ENCODE peak calls at places on chromosomes 7 and 10, in nine cellular contexts. O is epithelial cell of proximal tubule, W is brain microvascular endothelial cell, T is B cell, X is neural progenitor cell, H is WERI-Rb-1, C is cardiac fibroblast, Y is fibroblast of pulmonary artery, V is NB4. G is an unnamed sample.
A peak's percentile ranks its signal among the peaks of the same experiment; 100 is the strongest.

GRCh38 chr7:7793921-7794320 is 75.5 kb upstream of the RPA3 start:
- DNase-seq in O (no peak), W (no peak), T (no peak), X (no peak), H (no peak), C (no peak), Y (no peak), V (no peak), G (no peak)

GRCh38 chr7:3673524-3673923 is 372.5 kb downstream of the SDK1 start:
- DNase-seq in O (no peak), W (peak; percentile 12), T (peak; percentile 26), X (peak; percentile 72), H (peak; percentile 37), C (peak; percentile 46), Y (peak; percentile 35), V (peak; percentile 50), G (peak; percentile 66)

GRCh38 chr10:98383869-98384268 is 31.1 kb downstream of the PYROXD2 start:
- DNase-seq in O (no peak), W (no peak), T (no peak), X (no peak), H (no peak), C (no peak), Y (no peak), V (no peak), G (no peak)

GRCh38 chr7:155263522-155264197 is 34.0 kb upstream of the INSIG1 start:
- DNase-seq in O (no peak), W (no peak), T (no peak), X (no peak), H (peak; percentile 48), C (no peak), Y (no peak), V (peak; percentile 27), G (no peak)

GRCh38 chr7:145036592-145037386 is 200.9 kb upstream of the TPK1 start:
- DNase-seq in O (peak; percentile 10), W (peak; percentile 36), T (peak; percentile 58), X (peak; percentile 74), H (peak; percentile 41), C (peak; percentile 69), Y (peak; percentile 64), V (peak; percentile 72), G (peak; percentile 52)

GRCh38 chr10:617471-617870 is 72.0 kb downstream of the DIP2C start:
- DNase-seq in O (no peak), W (no peak), T (no peak), X (no peak), H (no peak), C (no peak), Y (no peak), V (no peak), G (no peak)

GRCh38 chr10:103605359-103606156 is 112.1 kb downstream of the NEURL1 start:
- DNase-seq in O (no peak), W (peak; percentile 60), T (peak; percentile 47), X (peak; percentile 30), H (peak; percentile 70), C (peak; percentile 84), Y (peak; percentile 73), V (peak; percentile 70), G (peak; percentile 28)

GRCh38 chr10:451021-451471 is 238.4 kb downstream of the DIP2C start:
- DNase-seq in O (no peak), W (no peak), T (peak; percentile 60), X (no peak), H (no peak), C (no peak), Y (no peak), V (peak; percentile 82), G (no peak)

GRCh38 chr7:117269895-117270294 is 53.0 kb downstream of the WNT2 start:
- DNase-seq in O (peak; percentile 36), W (no peak), T (no peak), X (no peak), H (no peak), C (peak; percentile 89), Y (peak; percentile 74), V (no peak), G (no peak)

GRCh38 chr10:48760983-48761382 is 76.3 kb downstream of the WDFY4 start:
- DNase-seq in O (no peak), W (no peak), T (no peak), X (no peak), H (no peak), C (no peak), Y (no peak), V (no peak), G (no peak)

GRCh38 chr10:43854042-43854441 is 205.4 kb upstream of the ZNF32 start:
- DNase-seq in O (no peak), W (peak; percentile 73), T (no peak), X (no peak), H (no peak), C (peak; percentile 61), Y (peak; percentile 34), V (no peak), G (peak; percentile 26)

GRCh38 chr10:18606051-18606730 is 45.2 kb downstream of the NSUN6 start:
- DNase-seq in O (no peak), W (peak; percentile 18), T (no peak), X (no peak), H (no peak), C (no peak), Y (no peak), V (no peak), G (no peak)

GRCh38 chr10:122561212-122561611 is 658 bp downstream of the DMBT1 start:
- DNase-seq in O (peak; percentile 61), W (no peak), T (no peak), X (no peak), H (no peak), C (no peak), Y (peak; percentile 17), V (no peak), G (no peak)

GRCh38 chr10:86960863-86961434 is 2.5 kb downstream of the SNCG start:
- DNase-seq in O (no peak), W (no peak), T (no peak), X (no peak), H (no peak), C (no peak), Y (no peak), V (no peak), G (no peak)

GRCh38 chr7:18570890-18571478 is 75.4 kb downstream of the HDAC9 start:
- DNase-seq in O (no peak), W (peak; percentile 31), T (no peak), X (peak; percentile 21), H (no peak), C (peak; percentile 79), Y (peak; percentile 74), V (peak; percentile 46), G (peak; percentile 41)

GRCh38 chr10:5510281-5511072 is 11.1 kb upstream of the CALML5 start:
- DNase-seq in O (no peak), W (no peak), T (no peak), X (no peak), H (no peak), C (no peak), Y (no peak), V (no peak), G (no peak)

DNA sequence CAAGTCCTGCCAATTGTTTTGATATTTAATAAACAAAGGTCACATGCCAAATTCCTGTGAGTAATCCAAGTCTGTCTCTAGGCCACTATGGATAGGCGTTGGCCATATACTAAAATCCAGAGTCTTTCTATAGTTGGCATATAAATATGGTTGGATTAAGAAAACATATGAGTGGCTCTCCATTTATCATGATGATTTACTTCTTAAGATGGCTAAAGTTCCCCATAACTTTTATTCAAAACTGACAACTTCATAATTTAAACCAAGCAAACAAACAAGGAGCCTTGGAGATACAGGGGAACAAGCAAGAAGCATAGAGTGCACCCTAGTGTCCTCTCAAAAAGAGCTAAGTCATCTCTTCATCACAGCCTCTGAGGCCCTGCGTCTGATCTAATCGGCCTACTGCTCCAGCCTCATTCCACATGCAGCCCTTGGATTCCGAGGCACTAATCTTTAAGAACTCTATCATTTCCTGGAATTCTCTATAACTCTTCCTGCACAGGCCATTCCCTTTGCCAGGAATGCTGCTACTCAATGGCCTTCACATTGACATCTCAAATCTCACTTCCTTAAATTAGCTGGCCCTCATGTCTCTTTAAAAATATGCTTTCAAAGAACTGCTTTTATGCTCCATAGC is 32.8 kb upstream of the NRCAM start:
- DNase-seq in O (no peak), W (no peak), T (no peak), X (peak; percentile 15), H (no peak), C (peak; percentile 39), Y (peak; percentile 67), V (no peak), G (no peak)
- TF ChIP-seq CTCF in O (no peak), W (no peak), T (no peak), X (no peak), H (no peak), C (no peak), Y (peak; percentile 4), V (no peak), G (no peak)

GRCh38 chr10:114427124-114427852 is 23.0 kb upstream of the AFAP1L2 start:
- DNase-seq in O (no peak), W (no peak), T (no peak), X (peak; percentile 52), H (no peak), C (no peak), Y (no peak), V (no peak), G (no peak)
- TF ChIP-seq CTCF in O (no peak), W (no peak), T (no peak), X (peak; percentile 30), H (no peak), C (no peak), Y (no peak), V (no peak), G (no peak)

DNA sequence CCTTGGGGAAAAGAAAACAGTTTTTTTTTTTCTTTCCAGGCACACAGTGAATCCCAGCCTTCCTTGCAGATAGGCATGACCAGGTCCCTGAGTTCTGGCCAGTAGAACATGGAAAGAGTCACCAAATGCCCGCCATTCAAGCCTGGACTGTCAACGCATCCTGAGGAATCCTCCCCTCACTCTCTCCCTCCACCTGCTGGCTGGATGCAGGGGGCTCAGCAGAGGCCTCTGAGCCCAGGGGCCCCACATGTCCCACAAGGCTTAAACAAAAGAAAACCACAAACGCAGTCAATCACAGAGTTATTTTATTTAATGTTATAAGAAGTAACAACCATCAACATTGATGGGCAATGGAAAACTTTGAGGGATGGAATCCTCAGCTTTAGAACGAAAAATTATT is 93.1 kb downstream of the JCAD start:
- DNase-seq in O (no peak), W (no peak), T (no peak), X (no peak), H (no peak), C (no peak), Y (no peak), V (no peak), G (no peak)
- TF ChIP-seq CTCF in O (no peak), W (peak; percentile 36), T (no peak), X (no peak), H (no peak), C (no peak), Y (no peak), V (no peak), G (no peak)

DNA sequence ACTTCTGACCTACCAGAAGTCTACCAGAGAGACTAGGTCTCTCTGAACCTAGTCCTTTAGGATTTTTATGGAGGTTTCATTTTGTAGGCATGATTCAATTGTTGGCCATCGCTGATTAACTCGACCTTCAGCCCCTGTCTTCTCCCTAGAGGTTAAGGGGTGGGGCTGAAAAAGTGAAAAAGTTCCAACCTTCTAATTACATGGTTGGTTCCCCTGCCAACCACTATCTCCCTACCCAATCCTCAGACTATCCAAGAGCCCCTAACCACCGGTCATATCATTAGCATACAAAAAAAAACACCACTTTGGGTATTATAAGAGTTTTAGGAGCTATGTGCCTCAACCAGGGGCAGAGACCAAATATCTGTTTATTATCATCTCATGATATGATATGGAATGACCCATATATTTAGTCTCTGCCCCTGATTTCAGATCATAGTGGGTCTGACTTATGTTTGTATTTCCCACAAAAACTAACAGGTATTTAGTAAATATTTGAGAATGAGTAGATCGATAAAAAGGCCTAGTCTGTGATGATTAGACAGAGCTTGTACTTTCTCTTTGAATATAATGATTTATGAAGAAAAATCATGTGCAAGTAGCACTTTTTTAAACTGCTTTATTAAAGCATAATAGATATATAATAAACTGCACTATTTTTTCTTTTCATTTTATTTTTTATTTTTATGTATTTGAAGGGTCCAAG is 35.8 kb downstream of the DNAJC9 start:
- DNase-seq in O (no peak), W (no peak), T (no peak), X (no peak), H (no peak), C (no peak), Y (no peak), V (no peak), G (no peak)
- TF ChIP-seq CTCF in O (no peak), W (no peak), T (no peak), X (no peak), H (no peak), C (no peak), Y (no peak), V (no peak), G (no peak)

G was measured in Calu3.